ENCODE peak calls at places on chromosomes 5 and 9, in six cellular contexts. B, P, G, V, O and D are unnamed samples.

GRCh38 chr9:107991581-107991980 is 502.0 kb upstream of the KLF4 start:
- DNase-seq in B (no peak), P (no peak), G (no peak), V (no peak), O (no peak), D (no peak)

GRCh38 chr9:98874721-98875255 is 67.3 kb downstream of the GALNT12 start:
- DNase-seq in B (no peak), P (no peak), G (no peak), V (no peak), O (no peak), D (no peak)

GRCh38 chr9:121309171-121309570 is 41.2 kb downstream of the GSN start:
- DNase-seq in B (no peak), P (peak; percentile 35), G (no peak), V (no peak), O (no peak), D (no peak)

GRCh38 chr9:84781431-84781830 is 111.9 kb downstream of the NTRK2 start:
- DNase-seq in B (no peak), P (no peak), G (no peak), V (no peak), O (peak; percentile 15), D (peak; percentile 66)

GRCh38 chr5:181243521-181244307 is at the start of gene RACK1:
- DNase-seq in B (peak; percentile 86), P (peak; percentile 93), G (peak; percentile 88), V (peak; percentile 85), O (peak; percentile 84), D (peak; percentile 95)

GRCh38 chr5:115069087-115069968 is 100.4 kb downstream of the TRIM36 start:
- DNase-seq in B (no peak), P (no peak), G (peak; percentile 26), V (no peak), O (peak; percentile 7), D (peak; percentile 79)

GRCh38 chr9:95771556-95772280 is 103.8 kb upstream of the ERCC6L2 start:
- DNase-seq in B (peak; percentile 22), P (no peak), G (peak; percentile 27), V (no peak), O (no peak), D (peak; percentile 69)

GRCh38 chr5:116576043-116576713 is 1.6 kb upstream of the SEMA6A start:
- DNase-seq in B (peak; percentile 56), P (peak; percentile 79), G (peak; percentile 55), V (no peak), O (peak; percentile 94), D (peak; percentile 96)

GRCh38 chr9:21395778-21396717 is 10.8 kb upstream of the IFNA2 start:
- DNase-seq in B (peak; percentile 37), P (peak; percentile 66), G (peak; percentile 51), V (peak; percentile 57), O (peak; percentile 65), D (peak; percentile 88)

GRCh38 chr5:24905123-24905522 is 260.3 kb upstream of the CDH10 start:
- DNase-seq in B (no peak), P (no peak), G (no peak), V (no peak), O (no peak), D (no peak)

GRCh38 chr5:83871533-83872380 is 151.1 kb upstream of the HAPLN1 start:
- DNase-seq in B (no peak), P (no peak), G (no peak), V (no peak), O (no peak), D (no peak)

GRCh38 chr9:35229066-35229778 is 67.4 kb downstream of the UNC13B start:
- DNase-seq in B (no peak), P (no peak), G (no peak), V (no peak), O (no peak), D (no peak)

GRCh38 chr5:107979272-107979671 is 308.5 kb upstream of the EFNA5 start:
- DNase-seq in B (no peak), P (no peak), G (no peak), V (no peak), O (no peak), D (no peak)

GRCh38 chr5:126454081-126454480 is 30.9 kb downstream of the GRAMD2B start:
- DNase-seq in B (no peak), P (no peak), G (no peak), V (no peak), O (no peak), D (no peak)

GRCh38 chr9:21432640-21433425 is 7.4 kb upstream of the IFNA1 start:
- DNase-seq in B (no peak), P (no peak), G (no peak), V (no peak), O (no peak), D (no peak)

GRCh38 chr5:142432961-142433360 is 108.1 kb upstream of the SPRY4 start:
- DNase-seq in B (no peak), P (no peak), G (no peak), V (peak; percentile 33), O (no peak), D (peak; percentile 60)

GRCh38 chr5:113489299-113489698 is 1.0 kb upstream of the MCC start:
- DNase-seq in B (no peak), P (peak; percentile 53), G (no peak), V (no peak), O (peak; percentile 22), D (no peak)

GRCh38 chr9:116686693-116687073 is 422 bp upstream of the TRIM32 start:
- DNase-seq in B (no peak), P (peak; percentile 39), G (no peak), V (no peak), O (no peak), D (no peak)

GRCh38 chr5:111548312-111548930 is 36.1 kb upstream of the STARD4 start:
- DNase-seq in B (no peak), P (no peak), G (no peak), V (no peak), O (no peak), D (peak; percentile 70)

GRCh38 chr9:114652776-114653555 is 4.6 kb downstream of the TEX53 start:
- DNase-seq in B (no peak), P (no peak), G (no peak), V (no peak), O (no peak), D (no peak)

GRCh38 chr9:97710356-97711222 is 13.4 kb upstream of the XPA start:
- DNase-seq in B (peak; percentile 23), P (no peak), G (peak; percentile 51), V (no peak), O (peak; percentile 79), D (peak; percentile 81)

GRCh38 chr5:169099801-169100734 is 200.9 kb downstream of the SLIT3 start:
- DNase-seq in B (no peak), P (no peak), G (no peak), V (no peak), O (peak; percentile 73), D (no peak)

GRCh38 chr5:156240414-156240813 is 86.5 kb upstream of the SGCD start:
- DNase-seq in B (no peak), P (no peak), G (no peak), V (no peak), O (peak; percentile 25), D (no peak)

GRCh38 chr9:95822583-95823431 is 52.7 kb upstream of the ERCC6L2 start:
- DNase-seq in B (no peak), P (no peak), G (no peak), V (no peak), O (no peak), D (no peak)

GRCh38 chr9:77016111-77016525 is 3.3 kb upstream of the FOXB2 start:
- DNase-seq in B (no peak), P (no peak), G (no peak), V (no peak), O (peak; percentile 43), D (no peak)

GRCh38 chr5:16051246-16051645 is 128.3 kb downstream of the MARCHF11 start:
- DNase-seq in B (no peak), P (no peak), G (no peak), V (no peak), O (no peak), D (no peak)

GRCh38 chr5:79170661-79171060 is 59.1 kb downstream of the BHMT start:
- DNase-seq in B (no peak), P (no peak), G (no peak), V (no peak), O (no peak), D (no peak)

GRCh38 chr5:113047234-113047633 is 70.6 kb downstream of the DCP2 start:
- DNase-seq in B (peak; percentile 34), P (no peak), G (no peak), V (no peak), O (no peak), D (no peak)

DNA sequence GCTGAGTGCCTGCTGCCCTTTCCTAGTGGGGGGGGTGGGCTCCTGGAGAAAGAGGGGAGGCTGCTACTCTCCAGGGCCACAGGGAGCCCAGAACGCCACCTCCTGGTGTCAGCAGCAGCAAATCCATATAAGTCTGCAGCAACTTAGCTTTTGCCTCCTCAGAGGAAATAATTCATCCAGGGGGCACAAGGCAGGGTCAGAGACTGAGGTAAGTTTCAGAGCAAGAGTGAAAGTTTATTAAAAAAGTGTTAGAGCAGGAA is 4.0 kb upstream of the CLPTM1L start:
- DNase-seq in B (no peak), P (no peak), G (no peak), V (no peak), O (no peak), D (no peak)
- TF ChIP-seq CTCF in B (no peak), P (no peak), G (no peak), V (no peak), O (no peak), D (peak; percentile 34)

DNA sequence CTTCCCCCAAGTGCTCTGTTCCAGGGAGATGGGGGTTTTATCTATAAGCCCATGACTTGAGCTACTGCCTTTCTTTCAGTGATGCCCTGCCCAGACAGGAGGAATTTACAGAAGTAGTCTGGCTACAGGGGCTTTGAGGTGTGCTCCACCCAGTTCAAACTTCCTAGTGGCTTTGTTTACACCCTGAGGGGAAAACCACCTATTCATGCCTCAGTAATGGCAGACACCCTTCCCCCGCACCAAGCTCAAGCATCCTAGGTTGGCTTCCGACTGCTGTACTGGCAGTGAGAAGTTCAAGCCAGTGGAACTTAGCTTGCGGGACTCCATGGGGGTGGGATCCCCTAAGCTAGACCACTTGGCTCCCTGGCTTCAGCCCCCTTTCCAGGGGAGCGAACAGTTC is 154.6 kb downstream of the IZUMO3 start:
- DNase-seq in B (no peak), P (no peak), G (no peak), V (no peak), O (no peak), D (no peak)
- H3K9me3 ChIP-seq in B (no peaks in the 10 kb centered on the region), P (no peaks in the 10 kb centered on the region), G (no peaks in the 10 kb centered on the region), V (no peaks in the 10 kb centered on the region), O (no peaks in the 10 kb centered on the region), D (no peaks in the 10 kb centered on the region)

GRCh38 chr5:137751869-137752491 is 2.2 kb downstream of the HNRNPA0 start:
- DNase-seq in B (no peak), P (no peak), G (no peak), V (no peak), O (peak; percentile 32), D (no peak)
- TF ChIP-seq CTCF in B (peak; percentile 66), P (peak; percentile 72), G (peak; percentile 45), V (peak; percentile 93), O (peak; percentile 91), D (peak; percentile 89)

GRCh38 chr5:141351591-141351990 is 1.7 kb downstream of the PCDHGB1 start:
- DNase-seq in B (no peak), P (no peak), G (no peak), V (no peak), O (no peak), D (no peak)

GRCh38 chr5:141356950-141357349 is 2.1 kb downstream of the PCDHGA4 start:
- DNase-seq in B (no peak), P (peak; percentile 35), G (no peak), V (no peak), O (no peak), D (no peak)

GRCh38 chr5:141356133-141356532 is 1.3 kb downstream of the PCDHGA4 start:
- DNase-seq in B (no peak), P (no peak), G (no peak), V (no peak), O (no peak), D (no peak)

GRCh38 chr5:141354900-141355469 is at the start of gene PCDHGA4:
- DNase-seq in B (no peak), P (peak; percentile 44), G (no peak), V (no peak), O (no peak), D (no peak)

GRCh38 chr5:141355641-141356040 is 820 bp downstream of the PCDHGA4 start:
- DNase-seq in B (no peak), P (no peak), G (no peak), V (no peak), O (no peak), D (no peak)
- H3K9me3 ChIP-seq in B (no peaks in the 10 kb centered on the region), P (peaks cover 16% of the 10 kb centered on the region), G (peaks cover 35% of the 10 kb centered on the region), V (peaks cover 27% of the 10 kb centered on the region), O (no peaks in the 10 kb centered on the region), D (peaks cover 66% of the 10 kb centered on the region)